ENCODE peak calls at places on chromosomes 13 and 19, in nine cellular contexts. One of them, this sample, is unnamed. For H3K4me1, the result is how much of the 10 kb centered on the place peaks cover.

GRCh38 chr19:22735911-22736645 is 47.9 kb downstream of the ZNF99 start:
- DNase-seq in fibroblast of lung: no peak
- DNase-seq in tibial nerve: no peak
- DNase-seq in transverse colon: no peak
- DNase-seq in Peyer's patch: no peak
- DNase-seq in right lobe of liver: peak
- DNase-seq in stomach: no peak
- DNase-seq in endodermal cell: no peak
- DNase-seq in H1: no peak
- DNase-seq in this sample: peak

GRCh38 chr19:45497791-45498190 is 452 bp upstream of the PPM1N start:
- DNase-seq in fibroblast of lung: no peak
- DNase-seq in tibial nerve: no peak
- DNase-seq in transverse colon: no peak
- DNase-seq in Peyer's patch: no peak
- DNase-seq in right lobe of liver: no peak
- DNase-seq in stomach: no peak
- DNase-seq in endodermal cell: peak
- DNase-seq in H1: no peak
- DNase-seq in this sample: no peak

GRCh38 chr13:42497798-42498197 is 76.2 kb upstream of the TNFSF11 start:
- DNase-seq in fibroblast of lung: peak
- DNase-seq in tibial nerve: no peak
- DNase-seq in transverse colon: no peak
- DNase-seq in Peyer's patch: no peak
- DNase-seq in right lobe of liver: no peak
- DNase-seq in stomach: no peak
- DNase-seq in endodermal cell: no peak
- DNase-seq in H1: no peak
- DNase-seq in this sample: no peak

GRCh38 chr13:30153871-30154426 is 153.4 kb downstream of the KATNAL1 start:
- DNase-seq in fibroblast of lung: no peak
- DNase-seq in tibial nerve: no peak
- DNase-seq in transverse colon: no peak
- DNase-seq in Peyer's patch: peak
- DNase-seq in right lobe of liver: no peak
- DNase-seq in stomach: no peak
- DNase-seq in endodermal cell: peak
- DNase-seq in H1: no peak
- DNase-seq in this sample: no peak

GRCh38 chr19:40284501-40285352 is at the start of gene AKT2:
- DNase-seq in fibroblast of lung: peak
- DNase-seq in tibial nerve: peak
- DNase-seq in transverse colon: no peak
- DNase-seq in Peyer's patch: no peak
- DNase-seq in right lobe of liver: no peak
- DNase-seq in stomach: no peak
- DNase-seq in endodermal cell: peak
- DNase-seq in H1: peak
- DNase-seq in this sample: no peak

GRCh38 chr19:45547965-45548609 is 36.5 kb downstream of the OPA3 start:
- DNase-seq in fibroblast of lung: peak
- DNase-seq in tibial nerve: no peak
- DNase-seq in transverse colon: peak
- DNase-seq in Peyer's patch: peak
- DNase-seq in right lobe of liver: no peak
- DNase-seq in stomach: no peak
- DNase-seq in endodermal cell: no peak
- DNase-seq in H1: no peak
- DNase-seq in this sample: no peak

GRCh38 chr19:13027557-13027956 is 32.3 kb downstream of the NFIX start:
- DNase-seq in fibroblast of lung: no peak
- DNase-seq in tibial nerve: no peak
- DNase-seq in transverse colon: no peak
- DNase-seq in Peyer's patch: no peak
- DNase-seq in right lobe of liver: no peak
- DNase-seq in stomach: no peak
- DNase-seq in endodermal cell: no peak
- DNase-seq in H1: no peak
- DNase-seq in this sample: no peak

GRCh38 chr19:3045885-3046603 is 16.3 kb downstream of the TLE5 start:
- DNase-seq in fibroblast of lung: no peak
- DNase-seq in tibial nerve: no peak
- DNase-seq in transverse colon: no peak
- DNase-seq in Peyer's patch: no peak
- DNase-seq in right lobe of liver: no peak
- DNase-seq in stomach: no peak
- DNase-seq in endodermal cell: peak
- DNase-seq in H1: no peak
- DNase-seq in this sample: no peak

GRCh38 chr13:87893186-87893585 is 222.0 kb downstream of the SLITRK5 start:
- DNase-seq in fibroblast of lung: no peak
- DNase-seq in tibial nerve: no peak
- DNase-seq in transverse colon: no peak
- DNase-seq in Peyer's patch: no peak
- DNase-seq in right lobe of liver: no peak
- DNase-seq in stomach: no peak
- DNase-seq in endodermal cell: no peak
- DNase-seq in H1: no peak
- DNase-seq in this sample: no peak

GRCh38 chr19:658916-659839 is 3.8 kb downstream of the RNF126 start:
- DNase-seq in fibroblast of lung: no peak
- DNase-seq in tibial nerve: no peak
- DNase-seq in transverse colon: peak
- DNase-seq in Peyer's patch: no peak
- DNase-seq in right lobe of liver: no peak
- DNase-seq in stomach: peak
- DNase-seq in endodermal cell: no peak
- DNase-seq in H1: no peak
- DNase-seq in this sample: no peak

GRCh38 chr19:55253842-55254624 is 4.8 kb downstream of the PPP6R1 start:
- DNase-seq in fibroblast of lung: no peak
- DNase-seq in tibial nerve: no peak
- DNase-seq in transverse colon: peak
- DNase-seq in Peyer's patch: no peak
- DNase-seq in right lobe of liver: no peak
- DNase-seq in stomach: peak
- DNase-seq in endodermal cell: no peak
- DNase-seq in H1: no peak
- DNase-seq in this sample: no peak
- H3K4me1 ChIP-seq in fibroblast of lung: under half
- H3K4me1 ChIP-seq in tibial nerve: half or more
- H3K4me1 ChIP-seq in transverse colon: under half
- H3K4me1 ChIP-seq in Peyer's patch: under half
- H3K4me1 ChIP-seq in right lobe of liver: under half
- H3K4me1 ChIP-seq in stomach: half or more
- H3K4me1 ChIP-seq in endodermal cell: under half
- H3K4me1 ChIP-seq in H1: under half
- H3K4me1 ChIP-seq in this sample: half or more

DNA sequence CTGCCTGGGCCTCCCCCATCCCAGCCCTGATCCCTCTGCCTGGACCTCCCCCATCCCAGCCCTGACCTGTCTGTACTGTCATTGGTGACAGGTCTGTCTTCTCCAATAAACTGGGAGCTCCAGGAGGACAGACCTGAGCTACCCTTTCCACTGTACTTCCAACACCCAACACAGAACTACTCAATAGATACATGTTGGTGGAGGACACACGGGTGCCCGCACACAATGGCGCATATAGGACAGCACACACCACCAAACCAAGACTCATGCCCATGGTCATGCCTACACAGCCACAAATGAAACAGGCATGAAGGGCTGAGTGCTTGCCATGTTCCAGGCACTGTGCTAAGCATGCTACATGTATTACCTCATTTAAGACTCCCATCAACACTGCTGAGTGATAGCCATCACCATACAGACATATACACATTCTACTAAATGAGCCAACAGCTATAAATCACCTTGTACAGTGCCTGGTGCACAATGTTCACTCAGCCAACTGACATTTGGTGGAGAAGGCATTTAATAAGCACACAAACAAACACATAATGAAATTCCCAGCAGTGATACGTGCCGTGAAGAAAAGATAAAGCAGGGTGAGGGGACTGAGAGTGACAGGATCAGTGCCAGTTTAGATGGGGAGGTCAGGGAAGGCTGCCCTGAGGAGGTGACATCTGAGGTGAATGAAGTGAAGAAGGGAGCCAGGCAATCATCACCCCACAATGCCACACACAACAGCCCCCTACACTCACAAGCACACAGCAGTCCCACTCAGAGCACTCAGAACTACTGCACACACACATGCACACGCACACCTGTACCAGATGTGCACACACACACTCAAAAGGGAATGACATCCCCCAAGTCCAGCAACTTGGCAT is 857 bp downstream of the POU2F2 start:
- DNase-seq in fibroblast of lung: no peak
- DNase-seq in tibial nerve: no peak
- DNase-seq in transverse colon: no peak
- DNase-seq in Peyer's patch: no peak
- DNase-seq in right lobe of liver: no peak
- DNase-seq in stomach: no peak
- DNase-seq in endodermal cell: no peak
- DNase-seq in H1: no peak
- DNase-seq in this sample: no peak
- TF ChIP-seq CTCF in fibroblast of lung: no peak
- TF ChIP-seq CTCF in tibial nerve: no peak
- TF ChIP-seq CTCF in transverse colon: no peak
- TF ChIP-seq CTCF in Peyer's patch: no peak
- TF ChIP-seq CTCF in right lobe of liver: no peak
- TF ChIP-seq CTCF in stomach: no peak
- TF ChIP-seq CTCF in endodermal cell: no peak
- TF ChIP-seq CTCF in H1: no peak
- TF ChIP-seq CTCF in this sample: no peak

GRCh38 chr19:14370169-14370998 is 10.9 kb upstream of the ADGRE5 start:
- DNase-seq in fibroblast of lung: no peak
- DNase-seq in tibial nerve: no peak
- DNase-seq in transverse colon: no peak
- DNase-seq in Peyer's patch: no peak
- DNase-seq in right lobe of liver: no peak
- DNase-seq in stomach: no peak
- DNase-seq in endodermal cell: no peak
- DNase-seq in H1: no peak
- DNase-seq in this sample: no peak
- H3K4me1 ChIP-seq in fibroblast of lung: under half
- H3K4me1 ChIP-seq in tibial nerve: under half
- H3K4me1 ChIP-seq in transverse colon: under half
- H3K4me1 ChIP-seq in Peyer's patch: under half
- H3K4me1 ChIP-seq in right lobe of liver: under half
- H3K4me1 ChIP-seq in stomach: under half
- H3K4me1 ChIP-seq in endodermal cell: under half
- H3K4me1 ChIP-seq in H1: under half
- H3K4me1 ChIP-seq in this sample: under half

GRCh38 chr13:66547685-66548084 is 682.5 kb downstream of the PCDH9 start:
- DNase-seq in fibroblast of lung: no peak
- DNase-seq in tibial nerve: no peak
- DNase-seq in transverse colon: no peak
- DNase-seq in Peyer's patch: no peak
- DNase-seq in right lobe of liver: no peak
- DNase-seq in stomach: no peak
- DNase-seq in endodermal cell: no peak
- DNase-seq in H1: no peak
- DNase-seq in this sample: no peak

GRCh38 chr13:66546534-66547379 is 683.4 kb downstream of the PCDH9 start:
- DNase-seq in fibroblast of lung: peak
- DNase-seq in tibial nerve: no peak
- DNase-seq in transverse colon: no peak
- DNase-seq in Peyer's patch: no peak
- DNase-seq in right lobe of liver: no peak
- DNase-seq in stomach: no peak
- DNase-seq in endodermal cell: no peak
- DNase-seq in H1: no peak
- DNase-seq in this sample: no peak

GRCh38 chr13:66543780-66544179 is 686.4 kb downstream of the PCDH9 start:
- DNase-seq in fibroblast of lung: no peak
- DNase-seq in tibial nerve: no peak
- DNase-seq in transverse colon: no peak
- DNase-seq in Peyer's patch: no peak
- DNase-seq in right lobe of liver: no peak
- DNase-seq in stomach: no peak
- DNase-seq in endodermal cell: peak
- DNase-seq in H1: no peak
- DNase-seq in this sample: no peak
- TF ChIP-seq CTCF in fibroblast of lung: no peak
- TF ChIP-seq CTCF in tibial nerve: no peak
- TF ChIP-seq CTCF in transverse colon: no peak
- TF ChIP-seq CTCF in Peyer's patch: no peak
- TF ChIP-seq CTCF in right lobe of liver: peak
- TF ChIP-seq CTCF in stomach: no peak
- TF ChIP-seq CTCF in endodermal cell: peak
- TF ChIP-seq CTCF in H1: peak
- TF ChIP-seq CTCF in this sample: no peak

GRCh38 chr13:110509478-110509926 is 52.0 kb downstream of the RAB20 start:
- DNase-seq in fibroblast of lung: peak
- DNase-seq in tibial nerve: no peak
- DNase-seq in transverse colon: no peak
- DNase-seq in Peyer's patch: no peak
- DNase-seq in right lobe of liver: no peak
- DNase-seq in stomach: no peak
- DNase-seq in endodermal cell: no peak
- DNase-seq in H1: no peak
- DNase-seq in this sample: no peak

GRCh38 chr13:110511509-110512181 is 49.9 kb downstream of the RAB20 start:
- DNase-seq in fibroblast of lung: no peak
- DNase-seq in tibial nerve: no peak
- DNase-seq in transverse colon: no peak
- DNase-seq in Peyer's patch: no peak
- DNase-seq in right lobe of liver: no peak
- DNase-seq in stomach: no peak
- DNase-seq in endodermal cell: no peak
- DNase-seq in H1: no peak
- DNase-seq in this sample: no peak

GRCh38 chr13:110516500-110516899 is 45.0 kb downstream of the RAB20 start:
- DNase-seq in fibroblast of lung: no peak
- DNase-seq in tibial nerve: no peak
- DNase-seq in transverse colon: no peak
- DNase-seq in Peyer's patch: no peak
- DNase-seq in right lobe of liver: no peak
- DNase-seq in stomach: no peak
- DNase-seq in endodermal cell: no peak
- DNase-seq in H1: no peak
- DNase-seq in this sample: no peak

GRCh38 chr13:110509971-110510786 is 51.3 kb downstream of the RAB20 start:
- DNase-seq in fibroblast of lung: no peak
- DNase-seq in tibial nerve: no peak
- DNase-seq in transverse colon: no peak
- DNase-seq in Peyer's patch: no peak
- DNase-seq in right lobe of liver: peak
- DNase-seq in stomach: no peak
- DNase-seq in endodermal cell: no peak
- DNase-seq in H1: no peak
- DNase-seq in this sample: no peak

GRCh38 chr13:110512198-110512740 is 49.3 kb downstream of the RAB20 start:
- DNase-seq in fibroblast of lung: no peak
- DNase-seq in tibial nerve: no peak
- DNase-seq in transverse colon: no peak
- DNase-seq in Peyer's patch: no peak
- DNase-seq in right lobe of liver: no peak
- DNase-seq in stomach: no peak
- DNase-seq in endodermal cell: no peak
- DNase-seq in H1: no peak
- DNase-seq in this sample: no peak
- H3K4me1 ChIP-seq in fibroblast of lung: under half
- H3K4me1 ChIP-seq in tibial nerve: under half
- H3K4me1 ChIP-seq in transverse colon: under half
- H3K4me1 ChIP-seq in Peyer's patch: under half
- H3K4me1 ChIP-seq in right lobe of liver: under half
- H3K4me1 ChIP-seq in stomach: under half
- H3K4me1 ChIP-seq in endodermal cell: under half
- H3K4me1 ChIP-seq in H1: under half
- H3K4me1 ChIP-seq in this sample: under half

GRCh38 chr19:5561559-5561958 is 6.2 kb downstream of the TINCR start:
- DNase-seq in fibroblast of lung: no peak
- DNase-seq in tibial nerve: no peak
- DNase-seq in transverse colon: no peak
- DNase-seq in Peyer's patch: no peak
- DNase-seq in right lobe of liver: no peak
- DNase-seq in stomach: no peak
- DNase-seq in endodermal cell: peak
- DNase-seq in H1: no peak
- DNase-seq in this sample: no peak
- TF ChIP-seq CTCF in fibroblast of lung: peak
- TF ChIP-seq CTCF in tibial nerve: no peak
- TF ChIP-seq CTCF in transverse colon: no peak
- TF ChIP-seq CTCF in Peyer's patch: no peak
- TF ChIP-seq CTCF in right lobe of liver: peak
- TF ChIP-seq CTCF in stomach: peak
- TF ChIP-seq CTCF in endodermal cell: peak
- TF ChIP-seq CTCF in H1: peak
- TF ChIP-seq CTCF in this sample: no peak

This sample was measured in vagina.